ENCODE peak calls at places on chromosomes 12 and 14, in nine cellular contexts. H is ovary; S is cardiac muscle cell; Q is heart left ventricle; W is astrocyte of the spinal cord; U is heart right ventricle; Z is mucosa of descending colon; K is endothelial cell; L is CD8-positive, alpha-beta T cell. F is an unnamed sample.

GRCh38 chr14:50008562-50009355 is 107.6 kb downstream of the VCPKMT start:
- DNase-seq in Z (no peak), W (no peak), U (no peak), K (no peak), L (no peak), S (no peak), Q (no peak), H (no peak), F (no peak)

GRCh38 chr12:73841963-73842362 is 695.7 kb upstream of the ATXN7L3B start:
- DNase-seq in K (no peak), H (no peak), S (no peak), Q (no peak), W (no peak), U (no peak), Z (no peak), L (no peak), F (no peak)

GRCh38 chr12:112656141-112656540 is 135.4 kb upstream of the RPH3A start:
- DNase-seq in Z (no peak), H (no peak), K (no peak), Q (no peak), S (no peak), L (no peak), U (no peak), W (no peak), F (no peak)

GRCh38 chr14:94110552-94111181 is at the start of gene IFI27:
- DNase-seq in K (no peak), Z (peak; percentile 67), H (peak; percentile 53), Q (peak; percentile 74), W (peak; percentile 17), S (no peak), U (peak; percentile 88), L (no peak), F (no peak)

GRCh38 chr14:79972230-79972629 is 239.1 kb downstream of the DIO2 start:
- DNase-seq in W (peak; percentile 49), U (no peak), S (no peak), L (no peak), K (no peak), Q (no peak), Z (no peak), H (no peak), F (no peak)

GRCh38 chr12:121917950-121918678 is at the start of gene CFAP251:
- DNase-seq in H (peak; percentile 74), S (peak; percentile 93), Q (peak; percentile 98), W (peak; percentile 70), L (peak; percentile 96), Z (peak; percentile 97), K (peak; percentile 80), U (peak; percentile 90), F (peak; percentile 83)

GRCh38 chr12:117060236-117060926 is 38.8 kb downstream of the TESC start:
- DNase-seq in Z (no peak), L (no peak), S (no peak), U (no peak), H (no peak), W (no peak), K (no peak), Q (no peak), F (no peak)

GRCh38 chr14:89141862-89142261 is 275.2 kb downstream of the FOXN3 start:
- DNase-seq in W (no peak), H (no peak), U (no peak), Z (no peak), Q (no peak), S (no peak), K (no peak), L (no peak), F (no peak)

GRCh38 chr14:97109234-97109633 is 312.1 kb downstream of the VRK1 start:
- DNase-seq in Z (no peak), S (no peak), U (no peak), Q (no peak), L (no peak), W (no peak), K (no peak), H (no peak), F (no peak)

GRCh38 chr14:54815016-54815415 is 87.6 kb downstream of the GCH1 start:
- DNase-seq in L (no peak), Z (no peak), K (no peak), H (no peak), U (no peak), S (no peak), W (peak; percentile 13), Q (no peak), F (no peak)

GRCh38 chr14:20612403-20612802 is 21.2 kb upstream of the RNASE12 start:
- DNase-seq in L (no peak), W (no peak), H (no peak), U (no peak), Z (no peak), Q (no peak), K (no peak), S (no peak), F (no peak)

GRCh38 chr14:50795127-50795526 is 35.8 kb downstream of the NIN start:
- DNase-seq in K (no peak), L (no peak), U (no peak), H (no peak), W (no peak), S (no peak), Q (no peak), Z (no peak), F (no peak)

GRCh38 chr12:64682572-64683277 is 72.4 kb downstream of the RASSF3 start:
- DNase-seq in Z (no peak), S (peak; percentile 45), Q (peak; percentile 76), L (peak; percentile 35), H (peak; percentile 69), W (peak; percentile 87), U (peak; percentile 79), K (no peak), F (no peak)

GRCh38 chr12:68877583-68877982 is 55.4 kb downstream of the CPM start:
- DNase-seq in H (no peak), Q (no peak), S (no peak), U (no peak), L (no peak), K (no peak), W (no peak), Z (no peak), F (no peak)

GRCh38 chr12:95848575-95849388 is 10.0 kb upstream of the SNRPF start:
- DNase-seq in K (peak; percentile 16), L (no peak), W (peak; percentile 55), Z (no peak), Q (no peak), S (no peak), H (no peak), U (no peak), F (no peak)
- TF ChIP-seq CTCF in K (no peak), L (no peak), W (peak; percentile 40), Z (no peak), Q (no peak), S (peak; percentile 38), H (no peak), U (peak; percentile 30), F (peak; percentile 37)

GRCh38 chr12:47343684-47344567 is 264.2 kb upstream of the AMIGO2 start:
- DNase-seq in K (no peak), W (peak; percentile 86), H (no peak), U (no peak), Q (no peak), Z (no peak), L (no peak), S (no peak), F (no peak)
- TF ChIP-seq CTCF in K (no peak), W (no peak), H (no peak), U (no peak), Q (no peak), Z (no peak), L (no peak), S (no peak), F (no peak)

GRCh38 chr14:103281496-103282231 is 52.4 kb upstream of the EIF5 start:
- DNase-seq in S (peak; percentile 74), Q (peak; percentile 58), Z (no peak), U (peak; percentile 33), W (peak; percentile 14), K (peak; percentile 56), L (no peak), H (peak; percentile 80), F (no peak)
- TF ChIP-seq CTCF in S (peak; percentile 58), Q (peak; percentile 12), Z (no peak), U (peak; percentile 45), W (peak; percentile 42), K (no peak), L (no peak), H (peak; percentile 79), F (peak; percentile 45)

GRCh38 chr14:34222122-34222521 is 239.9 kb downstream of the SPTSSA start:
- DNase-seq in U (no peak), H (no peak), S (no peak), Q (no peak), W (no peak), K (no peak), L (no peak), Z (no peak), F (no peak)

GRCh38 chr14:34224221-34224620 is 237.8 kb downstream of the SPTSSA start:
- DNase-seq in W (no peak), H (no peak), L (no peak), U (no peak), Q (no peak), S (no peak), K (no peak), Z (no peak), F (no peak)

GRCh38 chr14:34220921-34221320 is 241.1 kb downstream of the SPTSSA start:
- DNase-seq in H (no peak), W (no peak), K (no peak), L (no peak), Z (no peak), S (no peak), Q (no peak), U (no peak), F (no peak)

GRCh38 chr14:34222867-34223266 is 239.2 kb downstream of the SPTSSA start:
- DNase-seq in Q (no peak), L (no peak), H (no peak), K (no peak), W (no peak), U (no peak), S (no peak), Z (no peak), F (no peak)

GRCh38 chr14:34223302-34224150 is 238.5 kb downstream of the SPTSSA start:
- DNase-seq in L (no peak), W (no peak), K (no peak), U (no peak), Z (no peak), Q (no peak), H (no peak), S (no peak), F (no peak)
- TF ChIP-seq CTCF in L (no peak), W (no peak), K (no peak), U (no peak), Z (no peak), Q (no peak), H (no peak), S (no peak), F (no peak)